ENCODE peak calls at places on chromosome 11, in seven cellular contexts. L is NCI-H2081, C is endothelial cell of umbilical vein, Y is activated T-cell treated with anti-CD3 and anti-CD28 coated beads for 1 hour, D is hypothalamus, U is coronary artery, K is NAMALWA. X is an unnamed sample.

GRCh38 chr11:67464411-67465189 is 4.5 kb downstream of the TMEM134 start:
- DNase-seq in L (peak), C (peak), Y (peak), D (peak), U (peak), K (peak), X (peak)

GRCh38 chr11:2207773-2208621 is 36.4 kb upstream of the TH start:
- DNase-seq in L (no peak), C (no peak), Y (no peak), D (no peak), U (peak), K (no peak), X (peak)

GRCh38 chr11:116851631-116852030 is 14.2 kb upstream of the APOA1 start:
- DNase-seq in L (no peak), C (no peak), Y (no peak), D (no peak), U (peak), K (no peak), X (peak)

GRCh38 chr11:80136991-80137390 is 696.2 kb upstream of the TENM4 start:
- DNase-seq in L (no peak), C (no peak), Y (no peak), D (no peak), U (no peak), K (no peak), X (no peak)

GRCh38 chr11:42239102-42239501 is 779.6 kb upstream of the LRRC4C start:
- DNase-seq in L (no peak), C (no peak), Y (no peak), D (no peak), U (no peak), K (no peak), X (no peak)

GRCh38 chr11:109196016-109196415 is 226.0 kb upstream of the C11orf87 start:
- DNase-seq in L (no peak), C (no peak), Y (no peak), D (no peak), U (no peak), K (no peak), X (no peak)

GRCh38 chr11:78202733-78203167 is 14.0 kb downstream of the USP35 start:
- DNase-seq in L (no peak), C (no peak), Y (peak), D (no peak), U (no peak), K (no peak), X (peak)

GRCh38 chr11:454801-455565 is 4.9 kb downstream of the PTDSS2 start:
- DNase-seq in L (no peak), C (no peak), Y (no peak), D (no peak), U (no peak), K (no peak), X (no peak)

GRCh38 chr11:119666061-119666460 is 62.9 kb downstream of the NECTIN1 start:
- DNase-seq in L (no peak), C (no peak), Y (no peak), D (no peak), U (no peak), K (no peak), X (no peak)

GRCh38 chr11:83493918-83494317 is 207.8 kb upstream of the CCDC90B start:
- DNase-seq in L (peak), C (no peak), Y (no peak), D (no peak), U (no peak), K (no peak), X (no peak)

GRCh38 chr11:45765836-45766235 is 39.1 kb upstream of the SLC35C1 start:
- DNase-seq in L (no peak), C (no peak), Y (no peak), D (no peak), U (no peak), K (no peak), X (no peak)

GRCh38 chr11:84390441-84391078 is 1104.4 kb upstream of the CCDC90B start:
- DNase-seq in L (peak), C (no peak), Y (no peak), D (no peak), U (no peak), K (no peak), X (no peak)

GRCh38 chr11:1192741-1193325 is 30.0 kb upstream of the MUC5B start:
- DNase-seq in L (no peak), C (no peak), Y (no peak), D (no peak), U (peak), K (no peak), X (no peak)

GRCh38 chr11:132911186-132911585 is 621.1 kb downstream of the OPCML start:
- DNase-seq in L (no peak), C (no peak), Y (no peak), D (no peak), U (no peak), K (no peak), X (no peak)

GRCh38 chr11:61959678-61960077 is 7.8 kb downstream of the FTH1 start:
- DNase-seq in L (no peak), C (no peak), Y (no peak), D (no peak), U (no peak), K (no peak), X (no peak)

GRCh38 chr11:69245491-69246345 is 48.2 kb upstream of the MYEOV start:
- DNase-seq in L (no peak), C (no peak), Y (no peak), D (no peak), U (peak), K (no peak), X (no peak)

GRCh38 chr11:126345759-126346585 is 9.5 kb upstream of the ST3GAL4 start:
- DNase-seq in L (no peak), C (peak), Y (no peak), D (no peak), U (no peak), K (no peak), X (no peak)

GRCh38 chr11:122439911-122440782 is 215.4 kb upstream of the UBASH3B start:
- DNase-seq in L (peak), C (peak), Y (no peak), D (no peak), U (no peak), K (no peak), X (no peak)

GRCh38 chr11:9861860-9862725 is 198.2 kb downstream of the SWAP70 start:
- DNase-seq in L (peak), C (peak), Y (peak), D (no peak), U (no peak), K (peak), X (peak)

GRCh38 chr11:62539238-62539925 is 7.2 kb downstream of the AHNAK start:
- DNase-seq in L (peak), C (peak), Y (peak), D (no peak), U (no peak), K (no peak), X (peak)

GRCh38 chr11:66974724-66975402 is at the start of gene C11orf86:
- DNase-seq in L (no peak), C (no peak), Y (no peak), D (no peak), U (no peak), K (no peak), X (no peak)

GRCh38 chr11:86523738-86524602 is 148.4 kb downstream of the ME3 start:
- DNase-seq in L (no peak), C (peak), Y (no peak), D (no peak), U (no peak), K (no peak), X (no peak)

GRCh38 chr11:62506413-62506940 is 40.1 kb downstream of the AHNAK start:
- DNase-seq in L (no peak), C (no peak), Y (no peak), D (no peak), U (no peak), K (no peak), X (no peak)

GRCh38 chr11:120660024-120660565 is 148.5 kb downstream of the GRIK4 start:
- DNase-seq in L (no peak), C (peak), Y (peak), D (no peak), U (no peak), K (peak), X (peak)

GRCh38 chr11:47257518-47258316 is at the start of gene NR1H3:
- DNase-seq in L (peak), C (peak), Y (no peak), D (no peak), U (peak), K (peak), X (no peak)

GRCh38 chr11:78460468-78460867 is 42.8 kb upstream of the GAB2 start:
- DNase-seq in L (no peak), C (peak), Y (no peak), D (no peak), U (no peak), K (no peak), X (no peak)

GRCh38 chr11:1078191-1078601 is 3.5 kb downstream of the MUC2 start:
- DNase-seq in L (no peak), C (no peak), Y (no peak), D (no peak), U (no peak), K (no peak), X (no peak)

GRCh38 chr11:127073621-127074020 is 73.1 kb upstream of the KIRREL3 start:
- DNase-seq in L (no peak), C (no peak), Y (no peak), D (no peak), U (no peak), K (no peak), X (no peak)

GRCh38 chr11:2316169-2316962 is 14.6 kb downstream of the TSPAN32 start:
- DNase-seq in L (no peak), C (no peak), Y (no peak), D (no peak), U (peak), K (no peak), X (no peak)

GRCh38 chr11:11149671-11150459 is 203.2 kb downstream of the CSNK2A3 start:
- DNase-seq in L (no peak), C (no peak), Y (no peak), D (no peak), U (no peak), K (no peak), X (no peak)

GRCh38 chr11:61683961-61684869 is 4.0 kb downstream of the DAGLA start:
- DNase-seq in L (no peak), C (no peak), Y (no peak), D (no peak), U (no peak), K (no peak), X (no peak)

GRCh38 chr11:32962016-32962415 is 53.7 kb upstream of the DEPDC7 start:
- DNase-seq in L (no peak), C (no peak), Y (no peak), D (no peak), U (no peak), K (no peak), X (no peak)

GRCh38 chr11:77096591-77097019 is 6.0 kb upstream of the OMP start:
- DNase-seq in L (no peak), C (no peak), Y (no peak), D (no peak), U (no peak), K (no peak), X (no peak)

GRCh38 chr11:8199676-8200075 is 30.9 kb upstream of the RIC3 start:
- DNase-seq in L (no peak), C (no peak), Y (no peak), D (no peak), U (peak), K (no peak), X (no peak)

GRCh38 chr11:2105536-2105935 is 33.7 kb downstream of the IGF2 start:
- DNase-seq in L (no peak), C (no peak), Y (no peak), D (no peak), U (no peak), K (no peak), X (no peak)

GRCh38 chr11:113528982-113529381 is 53.8 kb upstream of the DRD2 start:
- DNase-seq in L (no peak), C (no peak), Y (no peak), D (no peak), U (no peak), K (no peak), X (no peak)